ENCODE peak calls at places on chromosomes 4 and X, in five cellular contexts. R is H9, J is neuronal stem cell, S is mesendoderm, C is mesenchymal stem cell. O is an unnamed sample.

GRCh38 chr4:56976878-56977320 is 507 bp downstream of the NOA1 start:
- DNase-seq in C (peak; percentile 28), S (peak; percentile 72), J (peak; percentile 29), R (peak; percentile 73), O (no peak)

GRCh38 chrX:42195506-42195905 is 272.2 kb upstream of the CASK start:
- DNase-seq in R (peak; percentile 43), S (peak; percentile 44), C (no peak), J (no peak), O (no peak)

GRCh38 chr4:24475756-24476155 is 108.6 kb downstream of the DHX15 start:
- DNase-seq in R (no peak), C (no peak), S (peak; percentile 31), J (no peak), O (no peak)

GRCh38 chrX:39310925-39311324 is 509.7 kb downstream of the MID1IP1 start:
- DNase-seq in R (no peak), J (no peak), C (no peak), S (no peak), O (no peak)

GRCh38 chr4:53592686-53593641 is 1.7 kb upstream of the LNX1 start:
- DNase-seq in R (peak; percentile 87), C (peak; percentile 47), J (no peak), S (peak; percentile 93), O (no peak)

GRCh38 chr4:23297327-23297726 is 592.5 kb downstream of the PPARGC1A start:
- DNase-seq in S (peak; percentile 10), R (no peak), J (no peak), C (no peak), O (no peak)

GRCh38 chr4:11073621-11074051 is 355.1 kb downstream of the HS3ST1 start:
- DNase-seq in S (peak; percentile 87), C (no peak), J (no peak), R (no peak), O (no peak)

GRCh38 chr4:54727346-54727745 is 69.6 kb downstream of the KIT start:
- DNase-seq in S (no peak), J (no peak), R (no peak), C (no peak), O (no peak)

GRCh38 chr4:128787509-128788311 is 21.8 kb upstream of the JADE1 start:
- DNase-seq in R (no peak), C (no peak), S (no peak), J (no peak), O (peak; percentile 74)

GRCh38 chrX:107713205-107714195 is 62.1 kb downstream of the TSC22D3 start:
- DNase-seq in C (peak; percentile 21), J (no peak), R (no peak), S (no peak), O (no peak)

GRCh38 chrX:31546130-31546529 is 474.3 kb upstream of the FTHL17 start:
- DNase-seq in S (peak; percentile 53), J (no peak), R (no peak), C (peak; percentile 72), O (peak; percentile 76)

GRCh38 chr4:106238819-106239420 is 77.1 kb downstream of the TBCK start:
- DNase-seq in S (peak; percentile 81), R (peak; percentile 46), J (peak; percentile 27), C (peak; percentile 60), O (peak; percentile 34)

GRCh38 chrX:69988955-69989394 is 60.8 kb downstream of the AWAT2 start:
- DNase-seq in S (peak; percentile 18), R (no peak), C (no peak), J (no peak), O (no peak)

GRCh38 chrX:134907302-134907701 is 83.5 kb upstream of the SMIM10 start:
- DNase-seq in J (no peak), R (no peak), C (no peak), S (no peak), O (no peak)

GRCh38 chr4:38958453-38958852 is 73.8 kb downstream of the TMEM156 start:
- DNase-seq in C (no peak), J (no peak), S (no peak), R (no peak), O (peak; percentile 87)

GRCh38 chr4:106034205-106034604 is 138.9 kb downstream of the NPNT start:
- DNase-seq in J (no peak), R (no peak), C (peak; percentile 46), S (no peak), O (no peak)

GRCh38 chr4:107838138-107838618 is 13.4 kb downstream of the SGMS2 start:
- DNase-seq in R (no peak), S (no peak), C (no peak), J (no peak), O (peak; percentile 25)

GRCh38 chrX:38236901-38237615 is 16.4 kb upstream of the SRPX start:
- DNase-seq in J (no peak), R (no peak), S (no peak), C (no peak), O (no peak)

GRCh38 chr4:13611283-13611842 is 16.2 kb downstream of the BOD1L1 start:
- DNase-seq in S (no peak), C (peak; percentile 61), R (no peak), J (no peak), O (peak; percentile 85)

GRCh38 chr4:101973331-101973730 is 182.8 kb downstream of the BANK1 start:
- DNase-seq in C (peak; percentile 63), J (no peak), R (no peak), S (no peak), O (peak; percentile 50)

GRCh38 chrX:19846995-19847790 is 40.2 kb downstream of the SH3KBP1 start:
- DNase-seq in J (no peak), S (peak; percentile 86), C (peak; percentile 93), R (no peak), O (peak; percentile 89)

GRCh38 chrX:151754042-151754419 is 19.5 kb downstream of the CNGA2 start:
- DNase-seq in R (peak; percentile 36), C (no peak), J (no peak), S (peak; percentile 66), O (peak; percentile 8)

GRCh38 chrX:100812216-100813158 is 7.7 kb upstream of the CSTF2 start:
- DNase-seq in C (no peak), S (peak; percentile 87), J (no peak), R (peak; percentile 35), O (no peak)

GRCh38 chrX:134607523-134607922 is 50.7 kb downstream of the PLAC1 start:
- DNase-seq in R (no peak), J (no peak), C (no peak), S (no peak), O (no peak)

GRCh38 chr4:86500527-86500926 is 93.6 kb upstream of the PTPN13 start:
- DNase-seq in J (no peak), R (no peak), C (no peak), S (no peak), O (no peak)

GRCh38 chrX:40171513-40172168 is 73.9 kb upstream of the BCOR start:
- DNase-seq in J (no peak), S (peak; percentile 39), C (peak; percentile 86), R (peak; percentile 36), O (no peak)

GRCh38 chr4:181509073-181509472 is 734.1 kb upstream of the TENM3 start:
- DNase-seq in C (no peak), R (no peak), S (no peak), J (no peak), O (no peak)

GRCh38 chr4:77877771-77878170 is 15.1 kb downstream of the MRPL1 start:
- DNase-seq in J (no peak), C (no peak), S (peak; percentile 84), R (peak; percentile 43), O (no peak)

GRCh38 chrX:104523858-104524257 is 42.1 kb upstream of the IL1RAPL2 start:
- DNase-seq in S (no peak), R (no peak), C (no peak), J (no peak), O (no peak)

GRCh38 chrX:22686138-22686541 is 313.6 kb upstream of the DDX53 start:
- DNase-seq in C (peak; percentile 13), J (no peak), S (no peak), R (no peak), O (peak; percentile 73)

GRCh38 chr4:119735136-119735770 is 106.6 kb upstream of the PDE5A start:
- DNase-seq in R (no peak), J (no peak), S (no peak), C (peak; percentile 91), O (peak; percentile 99)

GRCh38 chr4:139822391-139822790 is 156.8 kb downstream of the MGST2 start:
- DNase-seq in S (no peak), J (no peak), C (no peak), R (no peak), O (no peak)

DNA sequence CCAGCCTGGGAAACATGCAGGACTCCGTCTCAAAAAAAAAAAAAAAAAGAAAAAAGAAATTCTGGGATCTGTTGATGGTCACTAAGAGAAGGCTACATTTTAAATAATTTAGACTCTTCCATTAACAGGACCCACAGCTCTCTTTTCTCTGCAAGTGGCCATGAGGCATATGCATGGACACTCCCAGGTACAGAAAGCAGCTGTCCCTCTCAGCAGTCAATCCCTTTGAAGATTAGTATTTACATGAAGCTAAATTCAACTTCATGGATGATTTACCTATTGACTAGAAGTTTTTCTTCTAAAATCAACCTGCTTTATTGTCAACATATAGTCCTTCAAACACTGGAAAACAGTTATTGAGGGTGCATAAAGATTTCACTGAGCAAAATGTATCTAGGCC is 139.9 kb downstream of the CPEB2 start:
- DNase-seq in R (no peak), S (no peak), C (no peak), J (no peak), O (no peak)
- H3K23ac ChIP-seq in R (no peak overlapping the region), S (no peak overlapping the region), C (no peak overlapping the region), J (no peak overlapping the region), O (no peak overlapping the region)

DNA sequence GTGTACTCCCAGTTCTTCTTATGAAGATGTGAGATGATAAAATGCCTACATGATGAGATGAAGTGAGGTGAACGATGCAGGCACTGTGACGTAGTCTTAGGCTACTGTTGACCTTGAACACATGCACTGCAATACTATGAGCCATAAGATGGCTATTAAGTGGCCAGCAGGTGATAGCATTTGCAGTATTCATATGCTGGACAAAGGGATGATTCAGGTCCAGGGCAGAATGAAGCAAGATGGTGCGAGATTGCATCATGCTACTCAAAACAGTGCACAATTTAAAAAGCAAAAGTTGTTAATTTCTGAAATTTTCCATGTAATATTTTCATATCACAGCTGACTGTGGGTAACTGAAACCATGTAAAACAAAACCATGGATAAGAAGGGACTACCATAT is 781.4 kb downstream of the PCDH18 start:
- DNase-seq in J (no peak), C (no peak), R (no peak), S (no peak), O (peak; percentile 60)
- H3K23ac ChIP-seq in J (no peak overlapping the region), C (no peak overlapping the region), R (no peak overlapping the region), S (no peak overlapping the region), O (peak overlapping the region; percentile 17)

GRCh38 chr4:52199574-52200338 is 148.7 kb downstream of the SPATA18 start:
- DNase-seq in S (peak; percentile 23), J (no peak), C (peak; percentile 6), R (no peak), O (peak; percentile 7)
- H3K23ac ChIP-seq in S (no peak overlapping the region), J (no peak overlapping the region), C (no peak overlapping the region), R (no peak overlapping the region), O (no peak overlapping the region)

GRCh38 chr4:168771251-168771650 is 238.8 kb downstream of the CBR4 start:
- DNase-seq in J (no peak), C (no peak), R (no peak), S (no peak), O (no peak)
- H3K23ac ChIP-seq in J (no peak overlapping the region), C (no peak overlapping the region), R (no peak overlapping the region), S (no peak overlapping the region), O (no peak overlapping the region)

GRCh38 chr4:8592366-8593267 is at the start of gene CPZ:
- DNase-seq in J (peak; percentile 64), S (peak; percentile 77), C (peak; percentile 36), R (peak; percentile 82), O (peak; percentile 50)
- H3K23ac ChIP-seq in J (peak within 1 kb of the TSS; percentile 86), S (peak within 1 kb of the TSS; percentile 97), C (no peak within 1 kb of the TSS), R (no peak within 1 kb of the TSS), O (no peak within 1 kb of the TSS)

O was measured in IMR-90.